ENCODE peak calls at places on chromosomes 12 and 14, in four cellular contexts. S is A673; M is CD8-positive, alpha-beta T cell; G is ovary. N is an unnamed sample. For H3K36me3, the result is how much of the 10 kb centered on the place peaks cover.

GRCh38 chr14:35929171-35929570 is 103.0 kb downstream of the BRMS1L start:
- DNase-seq in S (no peak), M (no peak), G (no peak), N (no peak)

GRCh38 chr12:111379942-111380554 is 11.2 kb upstream of the PHETA1 start:
- DNase-seq in S (no peak), M (no peak), G (no peak), N (no peak)

GRCh38 chr14:104544362-104544761 is 35.2 kb upstream of the C14orf180 start:
- DNase-seq in S (no peak), M (no peak), G (peak), N (no peak)

GRCh38 chr14:63727231-63727735 is 582 bp downstream of the SGPP1 start:
- DNase-seq in S (peak), M (peak), G (peak), N (no peak)

GRCh38 chr12:68536885-68537284 is 73.8 kb upstream of the RAP1B start:
- DNase-seq in S (no peak), M (no peak), G (no peak), N (no peak)

GRCh38 chr12:126747530-126748149 is 1519.3 kb upstream of the TMEM132C start:
- DNase-seq in S (peak), M (peak), G (no peak), N (no peak)

GRCh38 chr12:63294327-63294632 is 143.3 kb upstream of the AVPR1A start:
- DNase-seq in S (peak), M (no peak), G (no peak), N (peak)

GRCh38 chr12:104790296-104791125 is 167.6 kb downstream of the SLC41A2 start:
- DNase-seq in S (peak), M (peak), G (peak), N (no peak)

GRCh38 chr14:21063479-21063878 is 5.9 kb downstream of the RNASE8 start:
- DNase-seq in S (peak), M (no peak), G (no peak), N (peak)

DNA sequence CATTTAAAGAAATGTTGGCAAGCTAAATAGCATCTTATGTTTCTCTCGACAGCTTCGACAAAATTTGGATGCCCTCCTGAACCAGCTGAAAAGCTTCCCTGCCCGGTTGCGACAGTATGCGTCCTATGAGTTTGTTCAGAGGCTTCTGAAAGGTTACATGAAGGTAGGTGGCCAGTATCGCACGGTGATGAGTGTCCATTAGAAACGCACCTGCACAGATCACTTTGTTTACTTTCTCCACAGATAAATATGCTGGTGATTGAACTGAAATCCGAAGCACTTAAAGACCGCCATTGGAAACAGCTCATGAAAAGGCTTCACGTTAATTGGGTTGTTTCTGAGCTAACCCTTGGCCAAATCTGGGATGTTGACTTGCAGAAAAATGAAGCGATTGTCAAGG is 36.5 kb downstream of the DYNC1H1 start:
- DNase-seq in S (no peak), M (no peak), G (no peak), N (no peak)
- H3K4me3 ChIP-seq in S (no peak), M (no peak), G (no peak), N (no peak)

GRCh38 chr12:131920157-131920508 is 8.9 kb upstream of the PUS1 start:
- DNase-seq in S (no peak), M (no peak), G (peak), N (no peak)

GRCh38 chr12:131919051-131919347 is 10.1 kb upstream of the PUS1 start:
- DNase-seq in S (no peak), M (no peak), G (peak), N (no peak)

GRCh38 chr12:131920902-131921840 is 7.9 kb upstream of the PUS1 start:
- DNase-seq in S (no peak), M (no peak), G (peak), N (no peak)

GRCh38 chr12:131918311-131919050 is 10.6 kb upstream of the PUS1 start:
- DNase-seq in S (no peak), M (no peak), G (peak), N (no peak)

GRCh38 chr12:131919366-131920156 is 9.5 kb upstream of the PUS1 start:
- DNase-seq in S (no peak), M (no peak), G (peak), N (no peak)
- H3K36me3 ChIP-seq in S (under half), M (under half), G (under half), N (under half)

GRCh38 chr12:96402061-96402460 is 1.8 kb upstream of the CDK17 start:
- DNase-seq in S (peak), M (no peak), G (no peak), N (no peak)
- H3K4me3 ChIP-seq in S (peak), M (no peak), G (no peak), N (no peak)

DNA sequence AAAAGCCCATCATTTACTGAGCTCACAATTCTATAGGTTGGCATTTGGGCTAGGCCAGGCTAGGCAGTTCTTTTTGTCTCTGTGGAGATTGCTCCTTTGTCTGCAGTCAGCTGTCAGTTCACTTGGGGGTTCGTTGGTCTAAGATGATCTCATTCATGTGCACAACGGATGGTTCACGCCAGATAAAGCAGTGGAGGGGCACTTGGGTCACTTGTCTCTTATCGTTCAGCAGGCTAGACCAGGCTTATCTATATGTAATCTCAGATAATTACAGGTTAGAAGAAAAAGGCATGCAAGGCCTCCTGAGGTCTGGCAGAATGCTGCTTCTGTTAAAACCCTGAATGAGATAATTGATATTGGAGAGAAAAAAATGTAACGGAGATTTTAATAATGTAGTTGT is 119.0 kb upstream of the ATP2B1 start:
- DNase-seq in S (no peak), M (no peak), G (no peak), N (no peak)
- H3K36me3 ChIP-seq in S (under half), M (under half), G (under half), N (under half)

DNA sequence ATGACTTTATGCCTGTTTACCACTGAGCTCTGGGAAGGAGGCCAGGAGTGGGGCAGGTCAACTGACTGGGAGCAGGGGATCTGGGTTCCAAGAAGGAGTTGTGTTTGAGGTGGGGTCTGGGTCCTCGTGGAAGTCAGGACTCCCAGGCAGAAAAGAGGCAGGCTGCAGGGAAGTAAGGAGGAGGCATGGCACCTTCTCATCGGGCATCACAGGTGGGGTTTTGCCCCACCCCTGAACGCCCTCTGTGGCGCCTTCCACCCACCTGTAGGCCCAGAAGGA is 386 bp downstream of the LTB4R2 start:
- DNase-seq in S (no peak), M (no peak), G (no peak), N (no peak)
- H3K4me3 ChIP-seq in S (no peak), M (peak), G (peak), N (no peak)

GRCh38 chr12:27975222-27976136 is 2.9 kb upstream of the PTHLH start:
- DNase-seq in S (peak), M (no peak), G (peak), N (no peak)

GRCh38 chr12:27982951-27983350 is 10.4 kb upstream of the PTHLH start:
- DNase-seq in S (no peak), M (no peak), G (no peak), N (no peak)

GRCh38 chr12:27981874-27982273 is 9.3 kb upstream of the PTHLH start:
- DNase-seq in S (no peak), M (no peak), G (no peak), N (no peak)

GRCh38 chr12:27982380-27982779 is 9.8 kb upstream of the PTHLH start:
- DNase-seq in S (no peak), M (no peak), G (no peak), N (no peak)

GRCh38 chr12:27979145-27979544 is 6.6 kb upstream of the PTHLH start:
- DNase-seq in S (no peak), M (no peak), G (no peak), N (no peak)
- H3K36me3 ChIP-seq in S (under half), M (under half), G (under half), N (under half)

GRCh38 chr14:26594756-26595545 is 2.9 kb downstream of the NOVA1 start:
- DNase-seq in S (no peak), M (no peak), G (no peak), N (no peak)
- H3K4me3 ChIP-seq in S (no peak), M (no peak), G (no peak), N (no peak)

DNA sequence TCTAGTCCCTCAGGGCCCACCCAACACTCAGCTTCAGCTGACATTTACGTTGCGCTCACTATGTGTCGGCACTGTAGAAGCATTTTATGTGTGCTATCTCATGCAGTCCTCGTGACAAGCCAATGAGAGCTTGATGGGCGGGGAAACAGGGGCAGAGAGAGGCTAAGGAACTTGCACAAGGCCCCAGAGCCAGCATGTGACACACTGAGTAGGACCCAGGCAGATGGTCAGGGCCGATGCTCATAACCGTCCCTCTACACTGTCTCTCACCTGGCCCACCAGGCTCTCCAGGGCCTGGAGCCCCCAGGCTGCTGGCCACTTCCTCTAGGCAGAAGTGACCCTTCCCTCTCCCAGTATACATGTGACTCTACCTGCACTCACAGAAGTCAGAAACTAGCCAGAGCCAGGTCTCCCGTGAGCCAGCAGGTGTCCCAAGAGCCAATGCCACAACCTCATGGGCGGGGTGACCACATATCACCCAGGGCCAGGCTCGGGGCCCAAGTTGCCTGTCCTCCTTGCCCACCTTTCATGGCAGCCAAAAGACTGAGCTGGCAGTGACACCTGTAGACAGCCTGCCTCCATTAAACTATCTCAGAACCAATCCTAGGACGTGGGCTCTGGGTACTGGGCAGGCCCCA is 38.3 kb downstream of the TTC7B start:
- DNase-seq in S (no peak), M (no peak), G (no peak), N (no peak)
- H3K36me3 ChIP-seq in S (under half), M (under half), G (under half), N (under half)

DNA sequence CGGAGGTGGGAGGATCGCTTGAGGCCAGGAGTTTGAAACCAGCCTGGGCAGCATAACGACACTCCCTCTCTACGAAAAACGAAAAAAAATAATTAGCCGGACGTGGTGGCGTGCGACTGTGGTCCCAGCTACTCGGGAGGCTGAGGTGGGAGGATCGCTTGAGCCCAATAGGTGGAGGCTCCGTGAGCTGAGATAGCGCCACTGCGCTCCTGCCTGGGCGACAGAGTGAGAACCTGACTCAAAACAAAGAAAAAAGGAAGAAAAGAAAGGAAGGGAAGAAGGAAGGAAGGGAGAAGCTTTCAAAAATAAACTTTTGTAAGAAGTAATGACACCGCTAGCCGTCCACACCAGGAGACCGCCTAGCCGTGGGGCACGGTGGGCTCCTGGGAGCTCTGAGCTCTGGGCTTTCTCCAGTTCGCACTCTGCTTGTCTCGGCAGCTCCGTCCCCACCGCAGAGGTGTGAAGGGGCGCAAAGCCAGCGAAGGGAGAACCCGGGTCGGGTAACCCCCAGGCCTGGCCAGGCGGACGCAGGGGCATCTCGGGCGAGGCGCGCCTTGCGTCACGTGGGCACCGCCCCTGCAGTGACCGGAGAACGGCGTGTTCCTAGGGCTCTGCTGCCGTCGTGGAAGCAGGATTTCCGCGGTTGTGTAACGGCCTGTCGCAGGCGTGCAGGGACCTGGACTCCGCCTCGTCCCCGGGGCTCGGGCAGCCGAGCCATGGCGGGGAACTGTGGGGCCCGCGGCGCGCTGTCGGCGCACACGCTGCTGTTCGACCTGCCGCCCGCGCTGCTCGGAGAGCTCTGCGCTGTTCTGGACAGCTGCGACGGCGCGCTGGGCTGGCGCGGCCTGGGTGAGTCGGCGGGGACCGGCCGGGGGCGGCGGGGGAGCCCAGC is at the start of gene IRAK3:
- DNase-seq in S (peak), M (peak), G (peak), N (no peak)
- H3K4me3 ChIP-seq in S (peak), M (peak), G (peak), N (peak)

DNA sequence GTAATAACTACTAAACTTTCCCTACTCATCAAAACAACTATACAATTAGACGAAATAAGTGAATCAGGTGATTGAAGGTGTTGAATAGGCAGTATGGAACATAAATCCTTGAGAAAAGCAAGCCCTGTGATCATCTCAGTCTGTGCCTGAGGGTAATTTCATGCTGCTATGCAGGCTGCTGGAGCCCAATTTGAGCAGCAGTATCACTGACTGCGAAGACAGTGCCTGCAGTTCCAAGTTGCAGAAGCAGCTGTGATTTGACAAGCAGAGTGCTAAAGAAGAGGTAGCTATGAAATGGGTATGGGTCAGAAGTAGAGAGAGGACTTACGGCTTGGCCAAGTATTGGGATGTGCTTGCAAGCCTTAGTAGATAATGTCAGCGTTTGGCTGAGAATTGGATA is 22.5 kb downstream of the PIK3C2G start:
- DNase-seq in S (no peak), M (no peak), G (no peak), N (no peak)
- H3K36me3 ChIP-seq in S (under half), M (under half), G (under half), N (under half)